ENCODE peak calls at places on chromosomes 16 and 17, in ten cellular contexts. J is mesendoderm, G is neural progenitor cell, Y is heart left ventricle, H is pancreas, S is GM23248, L is cardiac muscle cell, R is mesenchymal stem cell, N is endodermal cell, B is esophagus squamous epithelium. I is an unnamed sample.

GRCh38 chr16:70480127-70481105 is 26.0 kb downstream of the FCSK start:
- DNase-seq in H (no peak), S (no peak), R (no peak), Y (no peak), J (no peak), G (no peak), L (no peak), B (no peak), N (no peak), I (no peak)

GRCh38 chr16:54347961-54348360 is 61.4 kb upstream of the IRX3 start:
- DNase-seq in R (no peak), L (no peak), Y (no peak), J (no peak), N (no peak), G (no peak), H (no peak), B (no peak), S (no peak), I (no peak)

GRCh38 chr17:7667616-7668406 is 17.1 kb downstream of the ATP1B2 start:
- DNase-seq in G (no peak), H (no peak), Y (no peak), J (no peak), R (no peak), B (no peak), L (no peak), S (no peak), N (peak; percentile 54), I (no peak)

GRCh38 chr16:30958164-30959083 is 870 bp downstream of the SETD1A start:
- DNase-seq in S (peak; percentile 82), J (peak; percentile 63), Y (peak; percentile 58), N (peak; percentile 87), B (no peak), R (peak; percentile 70), H (peak; percentile 48), G (peak; percentile 89), L (peak; percentile 57), I (no peak)

GRCh38 chr16:58307583-58308312 is 12.9 kb upstream of the PRSS54 start:
- DNase-seq in B (no peak), N (no peak), J (no peak), L (no peak), R (no peak), H (no peak), S (no peak), G (no peak), Y (no peak), I (no peak)

GRCh38 chr17:82838386-82839063 is 1.3 kb downstream of the ZNF750 start:
- DNase-seq in G (no peak), R (peak; percentile 32), L (peak; percentile 38), N (peak; percentile 45), H (peak; percentile 53), J (no peak), B (no peak), Y (peak; percentile 48), S (peak; percentile 8), I (no peak)

GRCh38 chr16:70709457-70709856 is 23.6 kb upstream of the MTSS2 start:
- DNase-seq in H (no peak), S (no peak), Y (no peak), L (no peak), R (no peak), B (no peak), N (no peak), J (no peak), G (no peak), I (no peak)

GRCh38 chr16:68884867-68885266 is 41.5 kb downstream of the TANGO6 start:
- DNase-seq in N (no peak), H (no peak), R (no peak), G (no peak), J (no peak), B (no peak), S (no peak), L (no peak), Y (no peak), I (no peak)

GRCh38 chr16:83136924-83137323 is 510.2 kb downstream of the CDH13 start:
- DNase-seq in J (no peak), Y (no peak), S (no peak), L (no peak), H (no peak), B (no peak), R (no peak), G (no peak), N (no peak), I (no peak)

GRCh38 chr16:81646561-81646960 is 132.5 kb upstream of the PLCG2 start:
- DNase-seq in G (no peak), B (no peak), R (peak; percentile 62), S (peak; percentile 33), L (no peak), N (no peak), Y (no peak), H (no peak), J (no peak), I (no peak)

GRCh38 chr16:59993101-59993500 is 1259.0 kb upstream of the GOT2 start:
- DNase-seq in R (no peak), S (no peak), G (no peak), Y (no peak), B (no peak), N (peak; percentile 44), H (no peak), J (peak; percentile 2), L (no peak), I (no peak)

GRCh38 chr16:16021988-16022682 is 72.7 kb downstream of the ABCC1 start:
- DNase-seq in N (peak; percentile 77), J (peak; percentile 87), G (peak; percentile 54), L (peak; percentile 96), R (peak; percentile 98), Y (peak; percentile 94), S (peak; percentile 98), B (peak; percentile 30), H (peak; percentile 93), I (no peak)

GRCh38 chr16:84616515-84616914 is 1.4 kb downstream of the COTL1 start:
- DNase-seq in Y (no peak), N (no peak), J (no peak), H (no peak), G (no peak), L (no peak), S (peak; percentile 56), B (no peak), R (peak; percentile 50), I (no peak)

GRCh38 chr17:61289408-61290385 is 109.9 kb upstream of the TBX2 start:
- DNase-seq in B (no peak), G (no peak), Y (no peak), R (peak; percentile 56), L (no peak), S (no peak), H (no peak), J (no peak), N (no peak), I (no peak)
- H3K27ac ChIP-seq in B (no peak overlapping the region), G (no peak overlapping the region), Y (no peak overlapping the region), R (no peak overlapping the region), L (peak overlapping the region; percentile 83), S (no peak overlapping the region), H (no peak overlapping the region), J (no peak overlapping the region), N (no peak overlapping the region), I (no peak overlapping the region)

GRCh38 chr17:1733047-1733357 is 8.5 kb downstream of the WDR81 start:
- DNase-seq in N (no peak), L (no peak), B (no peak), Y (no peak), R (no peak), G (no peak), S (no peak), J (no peak), H (no peak), I (no peak)
- H3K4me3 ChIP-seq in N (no peak overlapping the region), L (no peak overlapping the region), B (no peak overlapping the region), Y (no peak overlapping the region), R (no peak overlapping the region), G (no peak overlapping the region), S (no peak overlapping the region), J (no peak overlapping the region), H (no peak overlapping the region), I (no peak overlapping the region)

DNA sequence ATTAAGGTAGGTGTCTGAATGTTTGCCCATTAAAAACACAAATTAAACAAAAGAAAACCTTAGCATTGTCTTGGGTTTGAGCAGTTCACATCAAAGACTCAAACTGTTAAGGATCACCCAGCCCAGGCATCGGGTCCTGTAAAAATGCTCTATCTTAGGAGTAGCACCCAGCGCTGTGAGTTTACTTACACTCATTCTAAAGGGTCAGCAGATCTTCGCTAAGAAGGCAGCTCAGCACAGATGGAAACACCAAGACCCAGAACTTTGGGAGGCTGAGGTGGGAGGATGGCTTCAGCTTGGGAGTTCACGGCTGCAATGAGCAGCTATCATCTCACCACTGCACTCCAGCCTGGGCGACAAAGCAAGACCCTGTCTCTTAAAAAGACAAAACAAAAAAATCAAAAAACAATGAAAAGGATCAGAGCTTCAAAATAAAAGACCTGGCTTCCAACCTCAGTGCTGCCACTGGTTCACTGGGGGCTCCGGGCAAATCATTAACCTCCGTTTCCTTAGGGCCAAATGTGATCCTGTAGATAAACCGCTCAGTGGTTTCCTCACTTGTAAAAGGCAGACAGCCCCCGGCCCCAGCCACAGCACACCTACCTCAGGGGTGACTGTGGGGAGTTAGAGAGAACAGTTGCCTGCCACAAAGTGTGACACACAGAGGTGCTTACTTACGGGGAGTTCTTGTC is 11.1 kb downstream of the COG1 start:
- DNase-seq in S (no peak), B (no peak), N (no peak), J (no peak), Y (no peak), L (no peak), G (no peak), H (no peak), R (no peak), I (peak; percentile 41)
- H3K36me3 ChIP-seq in S (peaks cover 84% of the 10 kb centered on the region), B (peaks cover 24% of the 10 kb centered on the region), N (peaks cover 89% of the 10 kb centered on the region), J (peaks cover 27% of the 10 kb centered on the region), Y (peaks cover 30% of the 10 kb centered on the region), L (peaks cover 84% of the 10 kb centered on the region), G (no peaks in the 10 kb centered on the region), H (peaks cover 57% of the 10 kb centered on the region), R (peaks cover 62% of the 10 kb centered on the region), I (peaks cover 70% of the 10 kb centered on the region)

DNA sequence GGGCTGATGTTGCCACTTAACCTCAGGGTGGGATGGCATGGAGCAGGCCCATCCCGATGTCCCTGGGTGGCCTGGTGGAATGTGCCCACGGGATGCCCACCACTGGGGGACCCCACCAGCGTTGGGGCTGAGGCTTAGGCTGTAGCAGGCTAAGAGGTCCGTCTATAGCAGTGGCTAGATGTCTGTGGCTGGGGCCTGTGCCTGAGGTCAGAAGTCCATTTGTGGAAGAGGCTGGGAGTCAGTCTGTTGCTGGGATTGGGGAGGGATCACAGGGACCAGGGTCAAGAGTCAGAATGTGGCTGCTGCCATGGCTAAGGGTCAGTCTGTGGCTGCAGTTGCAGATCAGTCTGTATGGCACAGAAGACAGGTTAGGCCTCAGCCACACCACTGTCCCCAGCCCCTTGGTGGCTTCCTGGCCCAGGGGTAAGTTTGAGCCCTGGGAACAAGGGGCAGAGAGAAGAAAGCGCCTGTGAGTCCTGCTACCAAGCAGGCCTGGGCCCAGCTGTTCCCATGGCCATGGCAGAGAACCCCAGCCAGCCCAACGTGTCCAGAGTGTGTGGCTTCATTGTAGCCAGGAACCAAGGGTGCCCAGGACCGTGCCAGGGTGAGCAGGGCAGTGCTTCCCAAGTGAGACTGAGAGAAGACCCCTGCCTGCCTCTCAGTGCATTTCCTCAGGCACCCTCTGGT is 35.7 kb downstream of the RAI1 start:
- DNase-seq in G (no peak), B (no peak), H (no peak), J (no peak), S (no peak), R (no peak), L (no peak), Y (no peak), N (no peak), I (no peak)
- H3K27ac ChIP-seq in G (no peak overlapping the region), B (no peak overlapping the region), H (no peak overlapping the region), J (no peak overlapping the region), S (no peak overlapping the region), R (no peak overlapping the region), L (no peak overlapping the region), Y (no peak overlapping the region), N (no peak overlapping the region), I (no peak overlapping the region)

GRCh38 chr17:32518856-32519768 is 32.3 kb downstream of the CDK5R1 start:
- DNase-seq in B (no peak), N (peak; percentile 97), H (peak; percentile 27), Y (peak; percentile 49), R (peak; percentile 49), J (peak; percentile 96), G (peak; percentile 98), S (peak; percentile 57), L (peak; percentile 30), I (peak; percentile 49)
- H3K4me3 ChIP-seq in B (peak overlapping the region; percentile 43), N (peak overlapping the region; percentile 76), H (peak overlapping the region; percentile 36), Y (peak overlapping the region; percentile 42), R (peak overlapping the region; percentile 69), J (peak overlapping the region; percentile 21), G (peak overlapping the region; percentile 47), S (peak overlapping the region; percentile 70), L (peak overlapping the region; percentile 40), I (peak overlapping the region; percentile 47)

I was measured in effector memory CD4-positive, alpha-beta T cell.